ENCODE peak calls at places on chromosomes 4 and X, in four cellular contexts. R is HFFc6, I is RWPE1, C is breast epithelium. F is an unnamed sample.

GRCh38 chrX:1610166-1610565 is 4.7 kb upstream of the ASMT start:
- DNase-seq in I (no peak), R (no peak), C (no peak), F (no peak)

GRCh38 chr4:8353912-8354453 is 84.4 kb downstream of the HTRA3 start:
- DNase-seq in R (no peak), I (no peak), C (no peak), F (no peak)

GRCh38 chrX:68504237-68504636 is 5.4 kb downstream of the YIPF6 start:
- DNase-seq in R (peak), C (no peak), I (peak), F (peak)

GRCh38 chrX:7462110-7462509 is 314.2 kb upstream of the PUDP start:
- DNase-seq in I (no peak), R (no peak), C (no peak), F (no peak)

GRCh38 chrX:125308653-125309052 is 11.0 kb upstream of the TEX13C start:
- DNase-seq in I (no peak), C (no peak), R (no peak), F (no peak)

GRCh38 chr4:128519163-128519810 is 231.7 kb upstream of the PGRMC2 start:
- DNase-seq in I (no peak), R (no peak), C (no peak), F (no peak)

GRCh38 chr4:20838476-20838875 is 138.2 kb downstream of the PACRGL start:
- DNase-seq in I (no peak), R (no peak), C (no peak), F (no peak)

GRCh38 chrX:16033336-16033735 is 90.0 kb upstream of the GRPR start:
- DNase-seq in I (no peak), R (no peak), C (no peak), F (no peak)

GRCh38 chr4:80261989-80262600 is 4.4 kb upstream of the FGF5 start:
- DNase-seq in I (no peak), C (no peak), R (no peak), F (no peak)

GRCh38 chr4:188691811-188692210 is 552.6 kb downstream of the TRIML1 start:
- DNase-seq in R (no peak), I (peak), C (no peak), F (no peak)

GRCh38 chrX:22135994-22136684 is 104.0 kb downstream of the PHEX start:
- DNase-seq in I (peak), R (peak), C (peak), F (no peak)

GRCh38 chrX:15808254-15808653 is 18.0 kb downstream of the ZRSR2 start:
- DNase-seq in R (no peak), I (no peak), C (no peak), F (no peak)

GRCh38 chrX:10797493-10797892 is 177.1 kb upstream of the MID1 start:
- DNase-seq in I (no peak), C (no peak), R (no peak), F (no peak)